ENCODE peak calls at places on chromosomes 1 and 21, in eight cellular contexts. One of them, this sample, is unnamed.
A peak's percentile ranks its signal among the peaks of the same experiment; 100 is the strongest.

GRCh38 chr1:107963009-107963408 is 2.0 kb downstream of the VAV3 start:
- DNase-seq in RKO: no peak
- DNase-seq in iPS DF 19.7: no peak
- DNase-seq in effector memory CD8-positive, alpha-beta T cell: no peak
- DNase-seq in caudate nucleus: no peak
- DNase-seq in naive thymus-derived CD8-positive, alpha-beta T cell: no peak
- DNase-seq in HuH-7.5: no peak
- DNase-seq in CD4-positive, alpha-beta T cell: no peak
- DNase-seq in this sample: no peak

GRCh38 chr1:213474054-213474453 is 423.0 kb downstream of the RPS6KC1 start:
- DNase-seq in caudate nucleus: no peak
- DNase-seq in iPS DF 19.7: no peak
- DNase-seq in HuH-7.5: no peak
- DNase-seq in CD4-positive, alpha-beta T cell: no peak
- DNase-seq in effector memory CD8-positive, alpha-beta T cell: no peak
- DNase-seq in naive thymus-derived CD8-positive, alpha-beta T cell: no peak
- DNase-seq in RKO: no peak
- DNase-seq in this sample: no peak

GRCh38 chr1:49364676-49365075 is 588.0 kb upstream of the BEND5 start:
- DNase-seq in HuH-7.5: no peak
- DNase-seq in effector memory CD8-positive, alpha-beta T cell: no peak
- DNase-seq in iPS DF 19.7: no peak
- DNase-seq in CD4-positive, alpha-beta T cell: no peak
- DNase-seq in naive thymus-derived CD8-positive, alpha-beta T cell: no peak
- DNase-seq in caudate nucleus: no peak
- DNase-seq in RKO: no peak
- DNase-seq in this sample: no peak

GRCh38 chr1:150187560-150187931 is 37.8 kb downstream of the PLEKHO1 start:
- DNase-seq in iPS DF 19.7: no peak
- DNase-seq in effector memory CD8-positive, alpha-beta T cell: no peak
- DNase-seq in CD4-positive, alpha-beta T cell: no peak
- DNase-seq in caudate nucleus: no peak
- DNase-seq in RKO: no peak
- DNase-seq in HuH-7.5: no peak
- DNase-seq in naive thymus-derived CD8-positive, alpha-beta T cell: no peak
- DNase-seq in this sample: no peak

GRCh38 chr1:76494807-76495206 is 372.5 kb upstream of the ST6GALNAC5 start:
- DNase-seq in iPS DF 19.7: no peak
- DNase-seq in RKO: no peak
- DNase-seq in HuH-7.5: no peak
- DNase-seq in effector memory CD8-positive, alpha-beta T cell: no peak
- DNase-seq in CD4-positive, alpha-beta T cell: no peak
- DNase-seq in caudate nucleus: no peak
- DNase-seq in naive thymus-derived CD8-positive, alpha-beta T cell: no peak
- DNase-seq in this sample: no peak

GRCh38 chr1:25503551-25504426 is 39.6 kb upstream of the LDLRAP1 start:
- DNase-seq in caudate nucleus: no peak
- DNase-seq in effector memory CD8-positive, alpha-beta T cell: peak; percentile 57
- DNase-seq in naive thymus-derived CD8-positive, alpha-beta T cell: peak; percentile 66
- DNase-seq in iPS DF 19.7: no peak
- DNase-seq in HuH-7.5: no peak
- DNase-seq in CD4-positive, alpha-beta T cell: peak; percentile 69
- DNase-seq in RKO: peak; percentile 30
- DNase-seq in this sample: peak; percentile 43

GRCh38 chr21:42158846-42159245 is 60.1 kb upstream of the ABCG1 start:
- DNase-seq in caudate nucleus: no peak
- DNase-seq in RKO: no peak
- DNase-seq in naive thymus-derived CD8-positive, alpha-beta T cell: no peak
- DNase-seq in effector memory CD8-positive, alpha-beta T cell: no peak
- DNase-seq in HuH-7.5: no peak
- DNase-seq in iPS DF 19.7: no peak
- DNase-seq in CD4-positive, alpha-beta T cell: no peak
- DNase-seq in this sample: no peak

GRCh38 chr1:12177156-12177998 is 10.6 kb downstream of the TNFRSF1B start:
- DNase-seq in naive thymus-derived CD8-positive, alpha-beta T cell: no peak
- DNase-seq in CD4-positive, alpha-beta T cell: no peak
- DNase-seq in HuH-7.5: no peak
- DNase-seq in effector memory CD8-positive, alpha-beta T cell: no peak
- DNase-seq in RKO: no peak
- DNase-seq in iPS DF 19.7: no peak
- DNase-seq in caudate nucleus: no peak
- DNase-seq in this sample: no peak

GRCh38 chr1:16117369-16117768 is 38.5 kb downstream of the EPHA2 start:
- DNase-seq in CD4-positive, alpha-beta T cell: no peak
- DNase-seq in naive thymus-derived CD8-positive, alpha-beta T cell: no peak
- DNase-seq in effector memory CD8-positive, alpha-beta T cell: no peak
- DNase-seq in HuH-7.5: no peak
- DNase-seq in iPS DF 19.7: no peak
- DNase-seq in caudate nucleus: no peak
- DNase-seq in RKO: no peak
- DNase-seq in this sample: no peak

GRCh38 chr1:8078176-8078671 is 52.1 kb upstream of the ERRFI1 start:
- DNase-seq in caudate nucleus: no peak
- DNase-seq in naive thymus-derived CD8-positive, alpha-beta T cell: no peak
- DNase-seq in RKO: peak; percentile 40
- DNase-seq in iPS DF 19.7: no peak
- DNase-seq in HuH-7.5: no peak
- DNase-seq in CD4-positive, alpha-beta T cell: no peak
- DNase-seq in effector memory CD8-positive, alpha-beta T cell: no peak
- DNase-seq in this sample: no peak

GRCh38 chr1:85148524-85149250 is 52.1 kb downstream of the SYDE2 start:
- DNase-seq in RKO: no peak
- DNase-seq in naive thymus-derived CD8-positive, alpha-beta T cell: no peak
- DNase-seq in CD4-positive, alpha-beta T cell: no peak
- DNase-seq in caudate nucleus: no peak
- DNase-seq in iPS DF 19.7: no peak
- DNase-seq in effector memory CD8-positive, alpha-beta T cell: no peak
- DNase-seq in HuH-7.5: no peak
- DNase-seq in this sample: no peak

GRCh38 chr21:33394260-33394659 is 9.0 kb upstream of the IFNGR2 start:
- DNase-seq in HuH-7.5: no peak
- DNase-seq in naive thymus-derived CD8-positive, alpha-beta T cell: no peak
- DNase-seq in iPS DF 19.7: no peak
- DNase-seq in effector memory CD8-positive, alpha-beta T cell: no peak
- DNase-seq in CD4-positive, alpha-beta T cell: no peak
- DNase-seq in RKO: no peak
- DNase-seq in caudate nucleus: no peak
- DNase-seq in this sample: no peak

GRCh38 chr1:67830226-67830625 is 3.0 kb downstream of the GNG12 start:
- DNase-seq in naive thymus-derived CD8-positive, alpha-beta T cell: no peak
- DNase-seq in RKO: peak; percentile 91
- DNase-seq in HuH-7.5: no peak
- DNase-seq in iPS DF 19.7: no peak
- DNase-seq in CD4-positive, alpha-beta T cell: no peak
- DNase-seq in caudate nucleus: no peak
- DNase-seq in effector memory CD8-positive, alpha-beta T cell: no peak
- DNase-seq in this sample: no peak

GRCh38 chr1:63721531-63722189 is 52.2 kb upstream of the ROR1 start:
- DNase-seq in HuH-7.5: no peak
- DNase-seq in RKO: no peak
- DNase-seq in iPS DF 19.7: no peak
- DNase-seq in naive thymus-derived CD8-positive, alpha-beta T cell: no peak
- DNase-seq in CD4-positive, alpha-beta T cell: no peak
- DNase-seq in caudate nucleus: no peak
- DNase-seq in effector memory CD8-positive, alpha-beta T cell: no peak
- DNase-seq in this sample: no peak

This sample was measured in posterior cingulate gyrus.